ENCODE peak calls at places on chromosomes 2 and 18, in six cellular contexts. One of them, this sample, is unnamed.

GRCh38 chr2:189676471-189676870 is 2.0 kb downstream of the ANKAR start:
- DNase-seq in sigmoid colon: no peak
- DNase-seq in stimulated activated naive B cell treated with anti-CD40 and anti-IgM and Interleukin-4, amounts not matched to agents 10 μg/mL and 1 μg/mL and 100 μg/mL, for 72 hours: no peak
- DNase-seq in EL: no peak
- DNase-seq in neural crest cell: no peak
- DNase-seq in kidney tubule cell: no peak
- DNase-seq in this sample: no peak

GRCh38 chr18:68660355-68661183 is 54.3 kb downstream of the TMX3 start:
- DNase-seq in sigmoid colon: no peak
- DNase-seq in stimulated activated naive B cell treated with anti-CD40 and anti-IgM and Interleukin-4, amounts not matched to agents 10 μg/mL and 1 μg/mL and 100 μg/mL, for 72 hours: no peak
- DNase-seq in EL: peak; percentile 56
- DNase-seq in neural crest cell: no peak
- DNase-seq in kidney tubule cell: peak; percentile 45
- DNase-seq in this sample: peak; percentile 39

GRCh38 chr18:58784601-58785137 is 80.0 kb upstream of the ZNF532 start:
- DNase-seq in sigmoid colon: no peak
- DNase-seq in stimulated activated naive B cell treated with anti-CD40 and anti-IgM and Interleukin-4, amounts not matched to agents 10 μg/mL and 1 μg/mL and 100 μg/mL, for 72 hours: no peak
- DNase-seq in EL: no peak
- DNase-seq in neural crest cell: peak; percentile 34
- DNase-seq in kidney tubule cell: no peak
- DNase-seq in this sample: no peak

GRCh38 chr2:183671233-183671632 is 547.0 kb downstream of the NUP35 start:
- DNase-seq in sigmoid colon: no peak
- DNase-seq in stimulated activated naive B cell treated with anti-CD40 and anti-IgM and Interleukin-4, amounts not matched to agents 10 μg/mL and 1 μg/mL and 100 μg/mL, for 72 hours: no peak
- DNase-seq in EL: no peak
- DNase-seq in neural crest cell: no peak
- DNase-seq in kidney tubule cell: no peak
- DNase-seq in this sample: no peak

GRCh38 chr2:49123600-49123999 is 30.7 kb downstream of the FSHR start:
- DNase-seq in sigmoid colon: no peak
- DNase-seq in stimulated activated naive B cell treated with anti-CD40 and anti-IgM and Interleukin-4, amounts not matched to agents 10 μg/mL and 1 μg/mL and 100 μg/mL, for 72 hours: no peak
- DNase-seq in EL: no peak
- DNase-seq in neural crest cell: no peak
- DNase-seq in kidney tubule cell: no peak
- DNase-seq in this sample: no peak

GRCh38 chr2:99648115-99648850 is 158.5 kb upstream of the REV1 start:
- DNase-seq in sigmoid colon: no peak
- DNase-seq in stimulated activated naive B cell treated with anti-CD40 and anti-IgM and Interleukin-4, amounts not matched to agents 10 μg/mL and 1 μg/mL and 100 μg/mL, for 72 hours: no peak
- DNase-seq in EL: no peak
- DNase-seq in neural crest cell: no peak
- DNase-seq in kidney tubule cell: peak; percentile 39
- DNase-seq in this sample: no peak

GRCh38 chr2:27211241-27211942 is 449 bp upstream of the ATRAID start:
- DNase-seq in sigmoid colon: no peak
- DNase-seq in stimulated activated naive B cell treated with anti-CD40 and anti-IgM and Interleukin-4, amounts not matched to agents 10 μg/mL and 1 μg/mL and 100 μg/mL, for 72 hours: no peak
- DNase-seq in EL: no peak
- DNase-seq in neural crest cell: peak; percentile 35
- DNase-seq in kidney tubule cell: no peak
- DNase-seq in this sample: peak; percentile 57

GRCh38 chr18:76685860-76686259 is 136.5 kb upstream of the ZNF236 start:
- DNase-seq in sigmoid colon: no peak
- DNase-seq in stimulated activated naive B cell treated with anti-CD40 and anti-IgM and Interleukin-4, amounts not matched to agents 10 μg/mL and 1 μg/mL and 100 μg/mL, for 72 hours: no peak
- DNase-seq in EL: no peak
- DNase-seq in neural crest cell: no peak
- DNase-seq in kidney tubule cell: no peak
- DNase-seq in this sample: no peak

GRCh38 chr18:23689616-23690504 is 607 bp downstream of the LAMA3 start:
- DNase-seq in sigmoid colon: no peak
- DNase-seq in stimulated activated naive B cell treated with anti-CD40 and anti-IgM and Interleukin-4, amounts not matched to agents 10 μg/mL and 1 μg/mL and 100 μg/mL, for 72 hours: no peak
- DNase-seq in EL: peak; percentile 18
- DNase-seq in neural crest cell: peak; percentile 21
- DNase-seq in kidney tubule cell: peak; percentile 27
- DNase-seq in this sample: no peak

GRCh38 chr18:48611196-48611595 is 72.4 kb downstream of the CTIF start:
- DNase-seq in sigmoid colon: no peak
- DNase-seq in stimulated activated naive B cell treated with anti-CD40 and anti-IgM and Interleukin-4, amounts not matched to agents 10 μg/mL and 1 μg/mL and 100 μg/mL, for 72 hours: no peak
- DNase-seq in EL: no peak
- DNase-seq in neural crest cell: no peak
- DNase-seq in kidney tubule cell: no peak
- DNase-seq in this sample: no peak

GRCh38 chr18:63443820-63444219 is 21.5 kb upstream of the VPS4B start:
- DNase-seq in sigmoid colon: no peak
- DNase-seq in stimulated activated naive B cell treated with anti-CD40 and anti-IgM and Interleukin-4, amounts not matched to agents 10 μg/mL and 1 μg/mL and 100 μg/mL, for 72 hours: no peak
- DNase-seq in EL: no peak
- DNase-seq in neural crest cell: no peak
- DNase-seq in kidney tubule cell: no peak
- DNase-seq in this sample: peak; percentile 94

GRCh38 chr2:43192939-43193651 is 33.3 kb downstream of the ZFP36L2 start:
- DNase-seq in sigmoid colon: no peak
- DNase-seq in stimulated activated naive B cell treated with anti-CD40 and anti-IgM and Interleukin-4, amounts not matched to agents 10 μg/mL and 1 μg/mL and 100 μg/mL, for 72 hours: no peak
- DNase-seq in EL: no peak
- DNase-seq in neural crest cell: no peak
- DNase-seq in kidney tubule cell: no peak
- DNase-seq in this sample: no peak

GRCh38 chr18:11996907-11997306 is 15.6 kb downstream of the IMPA2 start:
- DNase-seq in sigmoid colon: no peak
- DNase-seq in stimulated activated naive B cell treated with anti-CD40 and anti-IgM and Interleukin-4, amounts not matched to agents 10 μg/mL and 1 μg/mL and 100 μg/mL, for 72 hours: no peak
- DNase-seq in EL: no peak
- DNase-seq in neural crest cell: no peak
- DNase-seq in kidney tubule cell: no peak
- DNase-seq in this sample: no peak

GRCh38 chr2:179936654-179937053 is 70.4 kb downstream of the CWC22 start:
- DNase-seq in sigmoid colon: no peak
- DNase-seq in stimulated activated naive B cell treated with anti-CD40 and anti-IgM and Interleukin-4, amounts not matched to agents 10 μg/mL and 1 μg/mL and 100 μg/mL, for 72 hours: no peak
- DNase-seq in EL: peak; percentile 29
- DNase-seq in neural crest cell: peak; percentile 16
- DNase-seq in kidney tubule cell: peak; percentile 30
- DNase-seq in this sample: peak; percentile 50

GRCh38 chr2:120283649-120284048 is 31.0 kb downstream of the RALB start:
- DNase-seq in sigmoid colon: no peak
- DNase-seq in stimulated activated naive B cell treated with anti-CD40 and anti-IgM and Interleukin-4, amounts not matched to agents 10 μg/mL and 1 μg/mL and 100 μg/mL, for 72 hours: no peak
- DNase-seq in EL: peak; percentile 13
- DNase-seq in neural crest cell: no peak
- DNase-seq in kidney tubule cell: peak; percentile 19
- DNase-seq in this sample: no peak

GRCh38 chr2:218658671-218659257 is 659 bp downstream of the ZNF142 start:
- DNase-seq in sigmoid colon: no peak
- DNase-seq in stimulated activated naive B cell treated with anti-CD40 and anti-IgM and Interleukin-4, amounts not matched to agents 10 μg/mL and 1 μg/mL and 100 μg/mL, for 72 hours: peak; percentile 42
- DNase-seq in EL: peak; percentile 52
- DNase-seq in neural crest cell: peak; percentile 16
- DNase-seq in kidney tubule cell: peak; percentile 73
- DNase-seq in this sample: peak; percentile 68

GRCh38 chr2:216792222-216793001 is 67.5 kb downstream of the TNP1 start:
- DNase-seq in sigmoid colon: peak; percentile 79
- DNase-seq in stimulated activated naive B cell treated with anti-CD40 and anti-IgM and Interleukin-4, amounts not matched to agents 10 μg/mL and 1 μg/mL and 100 μg/mL, for 72 hours: no peak
- DNase-seq in EL: peak; percentile 20
- DNase-seq in neural crest cell: no peak
- DNase-seq in kidney tubule cell: peak; percentile 87
- DNase-seq in this sample: peak; percentile 58